ENCODE peak calls at places on chromosomes 3 and 15, in four cellular contexts. Z is H1, W is fibroblast of lung, B is neural progenitor cell. V is an unnamed sample.

GRCh38 chr15:49361370-49361769 is 61.7 kb upstream of the FGF7 start:
- DNase-seq in Z (no peak), W (no peak), B (no peak), V (no peak)

GRCh38 chr15:65540314-65540713 is 10.1 kb downstream of the HACD3 start:
- DNase-seq in Z (no peak), W (no peak), B (no peak), V (no peak)

GRCh38 chr3:129650256-129650872 is 43.9 kb upstream of the PLXND1 start:
- DNase-seq in Z (peak), W (peak), B (peak), V (peak)

GRCh38 chr3:64459711-64460110 is 228.1 kb downstream of the ADAMTS9 start:
- DNase-seq in Z (no peak), W (no peak), B (no peak), V (no peak)

GRCh38 chr3:4981688-4982494 is 2.7 kb downstream of the BHLHE40 start:
- DNase-seq in Z (no peak), W (peak), B (no peak), V (peak)

GRCh38 chr3:45817788-45818523 is 21.6 kb upstream of the SLC6A20 start:
- DNase-seq in Z (no peak), W (peak), B (no peak), V (peak)

GRCh38 chr3:45545476-45545875 is 49.1 kb upstream of the LIMD1 start:
- DNase-seq in Z (no peak), W (peak), B (no peak), V (peak)

GRCh38 chr3:189995129-189995528 is 125.6 kb downstream of the P3H2 start:
- DNase-seq in Z (no peak), W (peak), B (peak), V (no peak)

GRCh38 chr3:171327441-171328174 is 132.6 kb downstream of the TNIK start:
- DNase-seq in Z (no peak), W (peak), B (no peak), V (peak)

GRCh38 chr15:63374686-63375520 is 6.7 kb downstream of the CA12 start:
- DNase-seq in Z (no peak), W (peak), B (no peak), V (peak)

GRCh38 chr15:48992096-48992495 is 28.4 kb upstream of the SHC4 start:
- DNase-seq in Z (no peak), W (no peak), B (no peak), V (no peak)

GRCh38 chr3:114223146-114223545 is 14.2 kb downstream of the ZNF80 start:
- DNase-seq in Z (no peak), W (no peak), B (no peak), V (no peak)

GRCh38 chr3:182455011-182455410 is 338.3 kb upstream of the ATP11B start:
- DNase-seq in Z (no peak), W (no peak), B (no peak), V (no peak)

GRCh38 chr3:13073976-13074375 is 747 bp upstream of the IQSEC1 start:
- DNase-seq in Z (no peak), W (no peak), B (no peak), V (no peak)

GRCh38 chr15:78024883-78025282 is 52.6 kb downstream of the TBC1D2B start:
- DNase-seq in Z (no peak), W (no peak), B (no peak), V (no peak)

GRCh38 chr15:80604583-80605506 is 90.3 kb upstream of the ABHD17C start:
- DNase-seq in Z (peak), W (peak), B (no peak), V (no peak)

GRCh38 chr3:122324871-122325323 is at the start of gene CSTA:
- DNase-seq in Z (no peak), W (no peak), B (no peak), V (no peak)

GRCh38 chr15:71545223-71545760 is 265.1 kb upstream of the NR2E3 start:
- DNase-seq in Z (no peak), W (peak), B (no peak), V (no peak)

GRCh38 chr15:26970712-26971210 is at the start of gene GABRG3:
- DNase-seq in Z (peak), W (peak), B (peak), V (peak)

GRCh38 chr3:44289882-44290462 is 48.3 kb downstream of the TOPAZ1 start:
- DNase-seq in Z (no peak), W (no peak), B (no peak), V (no peak)

GRCh38 chr3:156456771-156457224 is 98.1 kb downstream of the SSR3 start:
- DNase-seq in Z (no peak), W (peak), B (peak), V (peak)

GRCh38 chr3:184666422-184666821 is 45.4 kb downstream of the MAGEF1 start:
- DNase-seq in Z (no peak), W (no peak), B (no peak), V (peak)

GRCh38 chr3:10344147-10344943 is 23.4 kb upstream of the SEC13 start:
- DNase-seq in Z (peak), W (peak), B (peak), V (peak)

DNA sequence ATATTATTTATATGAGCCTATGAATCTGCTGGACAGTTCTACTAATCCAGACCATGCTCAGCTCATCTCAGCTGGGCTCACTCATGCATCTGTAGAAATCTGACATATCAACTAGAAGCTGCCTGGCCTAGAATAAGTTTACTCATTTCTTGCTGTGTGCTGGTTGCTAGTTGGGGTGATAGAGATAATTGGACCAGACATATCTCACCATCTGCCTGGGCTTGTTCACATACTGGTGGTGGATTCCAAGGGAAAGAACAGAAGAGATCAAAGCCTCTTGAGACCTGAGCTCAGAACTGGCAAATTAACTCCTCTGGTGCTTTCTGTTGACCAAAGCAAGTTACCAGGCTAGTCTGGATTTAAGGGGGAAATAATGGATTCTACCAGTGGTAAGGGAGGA is 109.1 kb downstream of the NSUN3 start:
- DNase-seq in Z (no peak), W (no peak), B (no peak), V (no peak)
- TF ChIP-seq EZH2 in Z (no peak), W (no peak), B (no peak), V (no peak)

GRCh38 chr15:89360294-89360971 is 25.8 kb upstream of the POLG start:
- DNase-seq in Z (peak), W (no peak), B (peak), V (no peak)
- TF ChIP-seq EZH2 in Z (peak), W (peak), B (peak), V (no peak)

GRCh38 chr3:24646790-24647189 is 152.1 kb upstream of the THRB start:
- DNase-seq in Z (no peak), W (no peak), B (no peak), V (peak)
- TF ChIP-seq EZH2 in Z (no peak), W (no peak), B (no peak), V (no peak)

DNA sequence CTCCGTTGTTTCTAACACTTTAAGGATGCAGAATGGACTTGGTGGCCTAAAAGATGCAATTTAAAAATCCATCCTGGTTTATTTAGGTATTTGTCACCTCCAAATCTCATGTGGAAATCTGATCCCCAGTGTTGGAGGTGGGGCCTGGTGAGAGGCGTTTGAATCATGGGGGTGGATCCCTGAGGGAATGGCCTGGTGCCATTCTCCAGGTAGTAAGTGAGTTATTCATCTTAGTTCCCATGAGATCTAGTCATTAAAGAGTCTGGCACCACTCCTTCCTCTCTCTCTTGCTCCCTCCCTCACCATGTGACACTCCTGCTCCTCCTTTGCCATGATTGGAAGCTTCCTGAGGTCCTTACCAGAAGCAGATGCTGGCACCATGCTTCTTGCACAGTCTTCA is 339.1 kb downstream of the NTRK3 start:
- DNase-seq in Z (no peak), W (no peak), B (no peak), V (peak)
- TF ChIP-seq EZH2 in Z (no peak), W (no peak), B (no peak), V (no peak)

V was measured in PC-3.